ENCODE peak calls at places on chromosomes 6 and 20, in five cellular contexts. F is endodermal cell, K is stomach, G is hepatocyte, Q is cardiac fibroblast. U is an unnamed sample.

GRCh38 chr6:124999105-124999764 is 37.0 kb downstream of the RNF217 start:
- DNase-seq in Q (no peak), K (peak; percentile 74), G (no peak), F (no peak), U (no peak)

GRCh38 chr20:2751868-2752630 is 48.4 kb downstream of the CPXM1 start:
- DNase-seq in Q (no peak), G (peak; percentile 70), F (no peak), K (peak; percentile 43), U (no peak)

GRCh38 chr6:2718334-2719052 is 32.2 kb downstream of the MYLK4 start:
- DNase-seq in G (no peak), Q (peak; percentile 51), F (no peak), K (no peak), U (no peak)

GRCh38 chr20:33640287-33640686 is 21.8 kb upstream of the C20orf144 start:
- DNase-seq in G (no peak), K (no peak), F (no peak), Q (no peak), U (no peak)

GRCh38 chr6:45946352-45946751 is 69.3 kb downstream of the CLIC5 start:
- DNase-seq in G (peak; percentile 74), F (peak; percentile 81), K (no peak), Q (peak; percentile 73), U (peak; percentile 65)

GRCh38 chr20:50725722-50726000 is 5.7 kb upstream of the PARD6B start:
- DNase-seq in K (no peak), F (no peak), Q (no peak), G (no peak), U (no peak)

GRCh38 chr6:90399970-90400369 is 103.3 kb upstream of the BACH2 start:
- DNase-seq in G (no peak), Q (no peak), F (no peak), K (no peak), U (no peak)

GRCh38 chr6:116101298-116101718 is 655 bp downstream of the NT5DC1 start:
- DNase-seq in F (no peak), G (no peak), K (no peak), Q (no peak), U (no peak)

GRCh38 chr6:10030942-10031537 is 383.8 kb downstream of the TFAP2A start:
- DNase-seq in Q (no peak), K (no peak), F (no peak), G (peak; percentile 14), U (peak; percentile 62)

GRCh38 chr6:140001851-140002301 is 627.4 kb upstream of the CITED2 start:
- DNase-seq in G (no peak), K (no peak), Q (peak; percentile 35), F (no peak), U (no peak)

GRCh38 chr6:16102208-16102607 is 26.7 kb upstream of the MYLIP start:
- DNase-seq in Q (no peak), K (peak; percentile 62), F (no peak), G (no peak), U (no peak)

GRCh38 chr6:169666441-169666840 is 35.4 kb downstream of the WDR27 start:
- DNase-seq in G (no peak), Q (no peak), K (no peak), F (no peak), U (no peak)

GRCh38 chr20:18851556-18852098 is 38.0 kb downstream of the SCP2D1 start:
- DNase-seq in G (no peak), Q (no peak), K (no peak), F (no peak), U (no peak)

GRCh38 chr6:25186919-25187318 is 92.3 kb upstream of the CARMIL1 start:
- DNase-seq in F (no peak), K (no peak), G (no peak), Q (no peak), U (no peak)

GRCh38 chr6:168574699-168575195 is 133.8 kb downstream of the SMOC2 start:
- DNase-seq in K (no peak), F (peak; percentile 65), Q (peak; percentile 25), G (peak; percentile 40), U (peak; percentile 44)

GRCh38 chr6:87742106-87742505 is 40.1 kb upstream of the AKIRIN2 start:
- DNase-seq in K (no peak), G (no peak), Q (no peak), F (no peak), U (no peak)

GRCh38 chr20:38164069-38164468 is 1.0 kb downstream of the TGM2 start:
- DNase-seq in F (no peak), G (no peak), K (no peak), Q (no peak), U (no peak)

GRCh38 chr20:24102290-24102689 is 113.7 kb upstream of the GGTLC1 start:
- DNase-seq in K (no peak), Q (peak; percentile 24), G (no peak), F (peak; percentile 86), U (peak; percentile 76)

GRCh38 chr20:973785-974194 is 28.3 kb downstream of the RSPO4 start:
- DNase-seq in G (peak; percentile 62), F (peak; percentile 75), Q (peak; percentile 58), K (no peak), U (peak; percentile 84)

GRCh38 chr20:48374986-48375715 is 452.6 kb downstream of the PREX1 start:
- DNase-seq in G (no peak), K (no peak), Q (no peak), F (no peak), U (no peak)

GRCh38 chr6:102389994-102390393 is 996.5 kb downstream of the GRIK2 start:
- DNase-seq in Q (no peak), F (no peak), G (no peak), K (no peak), U (no peak)

GRCh38 chr20:6169251-6169650 is 46.4 kb upstream of the FERMT1 start:
- DNase-seq in G (peak; percentile 11), K (no peak), Q (peak; percentile 49), F (no peak), U (peak; percentile 54)

GRCh38 chr6:30213654-30213998 is 420 bp upstream of the TRIM26 start:
- DNase-seq in K (no peak), Q (no peak), G (no peak), F (no peak), U (no peak)

GRCh38 chr6:30212865-30213653 is at the start of gene TRIM26:
- DNase-seq in Q (peak; percentile 97), F (peak; percentile 99), G (peak; percentile 98), K (peak; percentile 99), U (peak; percentile 99)

GRCh38 chr6:30211899-30212298 is 1.3 kb downstream of the TRIM26 start:
- DNase-seq in F (no peak), K (no peak), Q (no peak), G (no peak), U (no peak)

GRCh38 chr6:30213999-30214982 is 1.1 kb upstream of the TRIM26 start:
- DNase-seq in G (peak; percentile 88), K (peak; percentile 88), F (peak; percentile 88), Q (peak; percentile 75), U (peak; percentile 77)

GRCh38 chr6:30211306-30211705 is 1.9 kb downstream of the TRIM26 start:
- DNase-seq in G (no peak), Q (no peak), K (no peak), F (no peak), U (no peak)
- H3K4me3 ChIP-seq in G (no peak overlapping the region), Q (no peak overlapping the region), K (no peak overlapping the region), F (peak overlapping the region; percentile 93), U (no peak overlapping the region)

DNA sequence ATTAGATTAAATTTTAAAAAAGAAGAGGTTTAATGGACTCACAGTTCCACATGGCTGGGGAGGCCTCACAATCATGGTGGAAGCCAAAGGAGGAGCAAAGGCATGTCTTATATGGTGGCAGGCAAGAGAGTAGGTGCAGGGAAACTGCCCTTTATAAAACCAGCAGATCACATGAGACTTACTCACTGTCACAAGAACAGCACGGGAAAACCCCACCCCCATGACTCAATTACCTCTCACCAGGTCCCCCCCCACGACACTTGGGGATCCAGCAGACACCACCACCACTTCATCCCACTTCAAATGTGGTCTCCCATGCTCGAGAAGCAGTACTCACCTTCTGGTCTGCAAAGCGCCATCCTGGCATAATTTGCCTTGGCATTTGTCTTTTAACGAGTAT is 24.6 kb downstream of the MTFR2 start:
- DNase-seq in G (peak; percentile 19), K (no peak), Q (peak; percentile 56), F (no peak), U (peak; percentile 6)
- H3K4me3 ChIP-seq in G (no peak overlapping the region), K (no peak overlapping the region), Q (no peak overlapping the region), F (no peak overlapping the region), U (no peak overlapping the region)

GRCh38 chr6:33431880-33432541 is 12.1 kb downstream of the SYNGAP1 start:
- DNase-seq in G (no peak), K (no peak), Q (no peak), F (peak; percentile 67), U (peak; percentile 39)

GRCh38 chr6:33430991-33431879 is 11.4 kb downstream of the SYNGAP1 start:
- DNase-seq in Q (peak; percentile 52), F (peak; percentile 95), K (peak; percentile 43), G (peak; percentile 78), U (peak; percentile 98)

GRCh38 chr6:33433001-33433559 is 13.2 kb downstream of the SYNGAP1 start:
- DNase-seq in Q (no peak), K (no peak), G (no peak), F (peak; percentile 72), U (peak; percentile 89)

GRCh38 chr6:33432546-33432945 is 12.7 kb downstream of the SYNGAP1 start:
- DNase-seq in Q (no peak), K (no peak), F (peak; percentile 63), G (no peak), U (no peak)

GRCh38 chr6:33433560-33434191 is 13.8 kb downstream of the SYNGAP1 start:
- DNase-seq in G (peak; percentile 73), K (no peak), Q (no peak), F (peak; percentile 64), U (peak; percentile 66)
- H3K4me3 ChIP-seq in G (no peak overlapping the region), K (no peak overlapping the region), Q (no peak overlapping the region), F (no peak overlapping the region), U (no peak overlapping the region)

GRCh38 chr6:137761487-137761886 is 105.6 kb upstream of the TNFAIP3 start:
- DNase-seq in F (no peak), K (no peak), Q (no peak), G (no peak), U (no peak)

GRCh38 chr6:137761072-137761471 is 106.0 kb upstream of the TNFAIP3 start:
- DNase-seq in Q (no peak), F (no peak), K (no peak), G (no peak), U (peak; percentile 20)

GRCh38 chr6:137763861-137764260 is 103.2 kb upstream of the TNFAIP3 start:
- DNase-seq in G (no peak), Q (no peak), K (no peak), F (no peak), U (peak; percentile 21)

GRCh38 chr6:137763436-137763835 is 103.6 kb upstream of the TNFAIP3 start:
- DNase-seq in G (no peak), F (no peak), Q (no peak), K (no peak), U (no peak)

DNA sequence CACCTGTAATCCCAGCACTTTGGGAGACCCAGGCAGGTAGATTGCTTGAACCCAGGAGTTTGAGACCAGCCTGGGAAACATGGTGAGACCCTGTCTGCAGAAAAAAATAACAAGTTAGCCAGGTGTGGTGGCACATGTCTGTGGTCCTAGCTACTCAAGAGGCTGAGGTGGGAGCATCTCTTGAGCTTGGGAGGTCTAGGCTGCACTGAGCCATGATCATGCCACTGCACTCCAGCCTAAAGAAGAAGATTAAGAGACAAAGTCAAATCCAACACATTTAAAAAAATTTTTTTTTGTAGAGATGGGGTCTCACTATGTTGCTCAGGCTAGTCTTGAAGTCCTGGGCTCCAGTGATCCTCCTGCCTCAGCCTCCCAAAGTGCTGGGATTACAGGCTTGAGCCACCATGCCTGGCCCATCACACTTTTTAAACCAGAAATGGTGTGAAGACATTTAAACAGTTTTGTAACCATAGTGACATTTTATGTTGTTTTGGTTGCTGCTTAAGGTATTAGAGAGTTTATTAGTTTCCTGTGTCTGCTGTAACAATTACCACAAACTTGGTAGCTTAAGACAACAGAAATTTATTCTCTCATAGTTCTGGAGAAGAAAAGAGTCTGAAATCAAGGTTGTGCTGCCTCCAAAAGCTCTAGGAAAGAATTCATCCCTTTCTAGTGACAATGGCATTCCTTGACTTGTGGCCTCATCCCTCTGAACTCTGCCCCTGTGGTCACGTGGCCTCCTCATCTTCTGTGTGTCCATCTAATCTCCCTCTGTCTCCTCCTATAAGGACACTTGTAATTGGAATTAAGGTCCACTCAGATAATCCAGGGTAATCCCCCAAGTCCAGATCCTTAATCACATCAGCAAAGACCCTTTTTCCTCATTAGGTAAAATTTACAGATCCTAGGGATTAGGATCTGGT is 104.6 kb upstream of the TNFAIP3 start:
- DNase-seq in K (no peak), G (no peak), F (no peak), Q (no peak), U (no peak)
- H3K4me3 ChIP-seq in K (no peak overlapping the region), G (no peak overlapping the region), F (peak overlapping the region; percentile 42), Q (no peak overlapping the region), U (no peak overlapping the region)

U was measured in mesendoderm.